ENCODE peak calls at places on chromosomes 2 and 18, in ten cellular contexts. P is tibial nerve; H is MG63; D is CD8-positive, alpha-beta memory T cell; C is bronchial epithelial cell; X is spleen; T is aorta; W is adipocyte; U is Panc1; I is stomach. Q is an unnamed sample.

GRCh38 chr2:50782543-50782942 is 249.4 kb downstream of the NRXN1 start:
- DNase-seq in I (no peak), P (no peak), W (peak; percentile 19), D (no peak), H (no peak), U (no peak), T (no peak), X (no peak), C (peak; percentile 0), Q (no peak)

GRCh38 chr2:45178359-45178758 is 169.1 kb upstream of the SIX2 start:
- DNase-seq in C (peak; percentile 20), X (no peak), H (no peak), W (peak; percentile 50), I (no peak), P (no peak), D (no peak), U (no peak), T (no peak), Q (no peak)

GRCh38 chr18:35137632-35138031 is 96.4 kb downstream of the MAPRE2 start:
- DNase-seq in X (no peak), H (no peak), W (no peak), I (no peak), C (no peak), D (no peak), P (no peak), U (no peak), T (no peak), Q (no peak)

GRCh38 chr18:59357928-59358327 is 1.1 kb downstream of the LMAN1 start:
- DNase-seq in T (no peak), U (peak; percentile 28), P (no peak), I (no peak), W (peak; percentile 70), H (peak; percentile 33), C (peak; percentile 91), X (no peak), D (no peak), Q (no peak)

GRCh38 chr2:70990216-70990615 is 4.5 kb downstream of the TEX261 start:
- DNase-seq in U (no peak), T (no peak), H (no peak), I (no peak), D (no peak), X (no peak), C (no peak), P (no peak), W (no peak), Q (no peak)

GRCh38 chr2:241541564-241542277 is 16.8 kb upstream of the BOK start:
- DNase-seq in T (no peak), H (no peak), D (no peak), W (no peak), P (no peak), U (no peak), I (no peak), X (peak; percentile 72), C (no peak), Q (no peak)

GRCh38 chr2:24620936-24621335 is 129.9 kb downstream of the NCOA1 start:
- DNase-seq in D (no peak), W (no peak), H (no peak), T (no peak), X (no peak), I (no peak), P (no peak), C (no peak), U (no peak), Q (no peak)

GRCh38 chr2:52117299-52117698 is 1085.4 kb upstream of the NRXN1 start:
- DNase-seq in C (peak; percentile 72), X (no peak), T (no peak), W (peak; percentile 83), D (no peak), H (no peak), I (no peak), P (no peak), U (peak; percentile 5), Q (no peak)

GRCh38 chr2:10795508-10796046 is 17.0 kb downstream of the PDIA6 start:
- DNase-seq in C (no peak), D (no peak), P (no peak), H (no peak), U (no peak), T (no peak), X (no peak), W (no peak), I (no peak), Q (no peak)

GRCh38 chr2:10790228-10790973 is 22.2 kb downstream of the PDIA6 start:
- DNase-seq in C (no peak), T (no peak), X (no peak), D (no peak), U (no peak), P (no peak), I (no peak), H (no peak), W (no peak), Q (no peak)

GRCh38 chr2:10794891-10795290 is 17.7 kb downstream of the PDIA6 start:
- DNase-seq in P (no peak), C (no peak), T (no peak), H (no peak), D (no peak), U (no peak), I (no peak), W (no peak), X (no peak), Q (no peak)

GRCh38 chr2:10792001-10792400 is 20.6 kb downstream of the PDIA6 start:
- DNase-seq in C (no peak), U (no peak), I (no peak), X (no peak), T (no peak), D (no peak), W (no peak), P (no peak), H (no peak), Q (no peak)

DNA sequence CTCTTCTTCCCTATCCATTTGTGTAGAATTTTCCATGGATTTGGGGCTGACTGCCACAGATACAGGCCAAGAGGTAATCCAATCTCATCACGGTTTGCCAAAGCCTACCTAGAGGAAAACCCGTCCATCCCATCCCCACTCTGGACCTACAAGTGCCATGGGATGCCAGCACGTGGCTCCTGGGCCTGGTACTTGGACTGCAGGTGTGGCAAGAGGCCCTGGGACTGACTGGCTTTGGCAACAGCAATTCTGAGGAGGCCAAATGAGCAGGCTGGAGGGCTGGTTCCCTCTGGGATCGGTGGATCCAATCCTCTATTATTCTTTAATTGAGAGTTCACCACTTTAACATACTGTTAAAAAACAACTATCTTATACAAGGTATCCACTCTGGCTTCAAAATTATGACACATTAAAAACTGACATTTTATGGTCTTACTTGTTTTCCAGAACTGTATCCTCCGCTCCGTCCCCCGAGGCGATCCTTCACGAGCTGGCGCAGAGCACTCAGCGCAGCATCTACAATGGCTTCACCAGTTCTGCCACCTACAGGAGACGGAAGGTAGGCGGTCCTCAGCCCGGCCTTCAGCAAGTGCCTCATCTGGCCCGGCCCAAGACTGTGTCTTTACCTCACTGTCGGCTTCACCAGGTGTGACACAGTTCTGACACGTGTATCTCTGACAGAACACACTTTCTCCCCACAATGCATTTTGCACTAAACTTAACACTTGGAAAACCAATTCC is 19.8 kb downstream of the PDIA6 start:
- DNase-seq in P (no peak), T (no peak), U (no peak), W (no peak), X (peak; percentile 64), D (no peak), H (no peak), I (no peak), C (no peak), Q (no peak)
- H3K36me3 ChIP-seq in P (no peaks in the 10 kb centered on the region), T (peaks cover 10% of the 10 kb centered on the region), U (peaks cover 37% of the 10 kb centered on the region), W (peaks cover 83% of the 10 kb centered on the region), X (peaks cover 100% of the 10 kb centered on the region), D (peaks cover 29% of the 10 kb centered on the region), H (peaks cover 89% of the 10 kb centered on the region), I (peaks cover 55% of the 10 kb centered on the region), C (peaks cover 23% of the 10 kb centered on the region), Q (peaks cover 93% of the 10 kb centered on the region)

GRCh38 chr2:46386763-46387162 is 89.6 kb downstream of the EPAS1 start:
- DNase-seq in T (peak; percentile 28), I (no peak), W (no peak), C (no peak), P (no peak), X (no peak), D (no peak), U (no peak), H (no peak), Q (no peak)

GRCh38 chr2:46388873-46389272 is 90.5 kb upstream of the TMEM247 start:
- DNase-seq in I (no peak), D (no peak), U (no peak), T (no peak), C (no peak), W (no peak), X (no peak), H (no peak), P (no peak), Q (no peak)

GRCh38 chr2:46387292-46387691 is 90.1 kb downstream of the EPAS1 start:
- DNase-seq in U (no peak), P (no peak), X (no peak), H (no peak), C (no peak), W (no peak), D (no peak), T (no peak), I (no peak), Q (no peak)

GRCh38 chr2:46389417-46389916 is 89.9 kb upstream of the TMEM247 start:
- DNase-seq in I (no peak), U (no peak), W (peak; percentile 15), P (no peak), D (no peak), C (no peak), H (no peak), T (no peak), X (no peak), Q (no peak)

GRCh38 chr2:46387886-46388515 is 90.8 kb downstream of the EPAS1 start:
- DNase-seq in H (no peak), T (peak; percentile 21), I (no peak), W (no peak), U (no peak), X (no peak), C (no peak), D (no peak), P (no peak), Q (no peak)
- H3K36me3 ChIP-seq in H (peaks cover 51% of the 10 kb centered on the region), T (no peaks in the 10 kb centered on the region), I (peaks cover 18% of the 10 kb centered on the region), W (peaks cover 20% of the 10 kb centered on the region), U (no peaks in the 10 kb centered on the region), X (peaks cover 55% of the 10 kb centered on the region), C (peaks cover 13% of the 10 kb centered on the region), D (no peaks in the 10 kb centered on the region), P (no peaks in the 10 kb centered on the region), Q (no peaks in the 10 kb centered on the region)

DNA sequence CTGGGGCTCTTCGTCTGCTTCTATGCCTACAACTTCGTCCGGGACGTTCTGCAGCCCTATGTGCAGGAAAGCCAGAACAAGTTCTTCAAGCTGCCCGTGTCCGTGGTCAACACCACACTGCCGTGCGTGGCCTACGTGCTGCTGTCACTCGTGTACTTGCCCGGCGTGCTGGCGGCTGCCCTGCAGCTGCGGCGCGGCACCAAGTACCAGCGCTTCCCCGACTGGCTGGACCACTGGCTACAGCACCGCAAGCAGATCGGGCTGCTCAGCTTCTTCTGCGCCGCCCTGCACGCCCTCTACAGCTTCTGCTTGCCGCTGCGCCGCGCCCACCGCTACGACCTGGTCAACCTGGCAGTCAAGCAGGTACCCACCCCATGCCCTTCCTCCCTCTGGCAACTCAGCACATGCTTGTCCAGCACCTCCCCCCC is 24.2 kb downstream of the STEAP3 start:
- DNase-seq in T (no peak), C (no peak), D (no peak), P (no peak), W (no peak), U (no peak), H (no peak), I (peak; percentile 19), X (peak; percentile 72), Q (no peak)
- H3K36me3 ChIP-seq in T (no peaks in the 10 kb centered on the region), C (peaks cover 14% of the 10 kb centered on the region), D (no peaks in the 10 kb centered on the region), P (no peaks in the 10 kb centered on the region), W (peaks cover 12% of the 10 kb centered on the region), U (peaks cover 2% of the 10 kb centered on the region), H (peaks cover 64% of the 10 kb centered on the region), I (no peaks in the 10 kb centered on the region), X (peaks cover 38% of the 10 kb centered on the region), Q (no peaks in the 10 kb centered on the region)

DNA sequence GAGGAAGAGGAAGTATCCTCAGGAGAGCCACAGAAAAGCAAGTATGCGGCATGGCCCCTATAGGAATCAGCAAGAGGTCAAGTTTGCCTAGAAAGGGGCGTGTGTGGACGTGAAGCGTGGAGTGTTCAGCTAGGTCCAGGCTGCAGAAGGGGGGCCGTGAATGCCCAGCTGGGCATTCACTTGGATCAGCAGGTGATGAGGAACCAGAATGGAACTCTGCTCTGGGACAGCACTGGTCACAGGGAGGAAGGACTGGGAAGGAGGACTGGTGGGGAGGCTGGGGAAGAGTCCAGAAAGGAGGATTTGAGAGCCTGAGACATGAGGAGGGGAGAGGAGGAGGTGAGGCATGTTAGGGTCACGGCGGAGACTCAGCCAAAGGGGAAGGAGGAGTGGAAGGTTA is 19.8 kb downstream of the STAT1 start:
- DNase-seq in P (no peak), W (no peak), H (no peak), D (no peak), I (no peak), T (no peak), U (no peak), X (no peak), C (no peak), Q (no peak)
- H3K36me3 ChIP-seq in P (no peaks in the 10 kb centered on the region), W (peaks cover 97% of the 10 kb centered on the region), H (peaks cover 84% of the 10 kb centered on the region), D (peaks cover 93% of the 10 kb centered on the region), I (peaks cover 84% of the 10 kb centered on the region), T (peaks cover 5% of the 10 kb centered on the region), U (peaks cover 44% of the 10 kb centered on the region), X (peaks cover 100% of the 10 kb centered on the region), C (peaks cover 23% of the 10 kb centered on the region), Q (peaks cover 71% of the 10 kb centered on the region)

Q was measured in SK-N-MC.